ENCODE peak calls at places on chromosome 16, in eight cellular contexts. F is fibroblast of lung, T is AG10803, A is epithelial cell of esophagus, U is WTC11, I is AG09319, B is AG09309, Y is left ventricle myocardium inferior. K is an unnamed sample.

GRCh38 chr16:73091199-73091598 is 43.3 kb upstream of the ZFHX3 start:
- DNase-seq in T (no peak), U (no peak), F (no peak), A (no peak), I (no peak), Y (no peak), B (no peak), K (no peak)

GRCh38 chr16:56408379-56409098 is 16.8 kb downstream of the AMFR start:
- DNase-seq in Y (no peak), B (no peak), T (no peak), A (peak; percentile 60), I (no peak), F (no peak), U (no peak), K (no peak)

GRCh38 chr16:4465977-4466779 is 8.2 kb downstream of the NMRAL1 start:
- DNase-seq in F (no peak), Y (peak; percentile 78), I (no peak), A (no peak), T (no peak), U (no peak), B (no peak), K (peak; percentile 35)

GRCh38 chr16:83015871-83016270 is 389.1 kb downstream of the CDH13 start:
- DNase-seq in U (no peak), Y (no peak), I (no peak), F (no peak), A (no peak), T (peak; percentile 69), B (peak; percentile 47), K (peak; percentile 61)

GRCh38 chr16:645852-646678 is 3.1 kb upstream of the WDR90 start:
- DNase-seq in I (no peak), A (no peak), B (no peak), U (no peak), T (no peak), F (no peak), Y (peak; percentile 79), K (no peak)

GRCh38 chr16:30858111-30858495 is 35.8 kb downstream of the BCL7C start:
- DNase-seq in U (no peak), A (no peak), Y (no peak), B (no peak), F (no peak), T (no peak), I (no peak), K (no peak)

GRCh38 chr16:81469710-81470481 is 25.3 kb downstream of the CMIP start:
- DNase-seq in B (no peak), I (no peak), T (no peak), U (no peak), F (no peak), A (no peak), Y (peak; percentile 39), K (no peak)

GRCh38 chr16:854808-855410 is 54.4 kb upstream of the GNG13 start:
- DNase-seq in B (no peak), F (no peak), U (no peak), A (no peak), I (no peak), T (no peak), Y (no peak), K (no peak)

GRCh38 chr16:49767414-49767813 is 88.5 kb downstream of the ZNF423 start:
- DNase-seq in U (no peak), Y (no peak), T (no peak), F (no peak), B (no peak), A (no peak), I (no peak), K (no peak)

GRCh38 chr16:79632289-79632688 is 31.8 kb upstream of the MAF start:
- DNase-seq in A (peak; percentile 67), Y (no peak), B (no peak), U (no peak), T (no peak), I (no peak), F (no peak), K (no peak)

GRCh38 chr16:78235168-78235800 is 135.8 kb downstream of the WWOX start:
- DNase-seq in B (peak; percentile 10), F (peak; percentile 72), T (peak; percentile 64), I (peak; percentile 23), A (peak; percentile 80), Y (peak; percentile 63), U (peak; percentile 86), K (peak; percentile 67)

GRCh38 chr16:30533146-30533522 is 1.5 kb downstream of the ZNF747 start:
- DNase-seq in I (no peak), A (no peak), T (no peak), U (no peak), Y (no peak), F (no peak), B (no peak), K (no peak)

GRCh38 chr16:23901178-23902131 is 65.7 kb downstream of the PRKCB start:
- DNase-seq in A (no peak), U (no peak), T (no peak), I (no peak), F (no peak), B (no peak), Y (no peak), K (no peak)

GRCh38 chr16:15906439-15906838 is 18.0 kb upstream of the CEP20 start:
- DNase-seq in U (no peak), F (no peak), T (no peak), B (no peak), Y (no peak), I (no peak), A (no peak), K (no peak)

GRCh38 chr16:63789603-63790002 is 1332.3 kb downstream of the CDH11 start:
- DNase-seq in U (no peak), Y (no peak), A (peak; percentile 25), B (no peak), F (no peak), I (no peak), T (no peak), K (no peak)

GRCh38 chr16:48810803-48811453 is 200.9 kb upstream of the N4BP1 start:
- DNase-seq in F (no peak), I (no peak), Y (no peak), U (peak; percentile 34), B (no peak), A (no peak), T (no peak), K (no peak)

GRCh38 chr16:3553138-3553923 is 23.9 kb downstream of the NLRC3 start:
- DNase-seq in A (no peak), T (no peak), F (no peak), U (no peak), I (no peak), B (no peak), Y (no peak), K (no peak)

GRCh38 chr16:27235055-27235937 is 32.0 kb downstream of the KDM8 start:
- DNase-seq in U (peak; percentile 46), T (peak; percentile 91), Y (peak; percentile 89), F (peak; percentile 93), I (peak; percentile 81), A (peak; percentile 76), B (no peak), K (peak; percentile 93)

GRCh38 chr16:14565688-14566025 is 64.4 kb downstream of the PARN start:
- DNase-seq in T (no peak), A (no peak), U (no peak), F (no peak), B (no peak), Y (no peak), I (no peak), K (no peak)

GRCh38 chr16:14564881-14565687 is 65.0 kb downstream of the PARN start:
- DNase-seq in T (peak; percentile 31), F (peak; percentile 46), I (peak; percentile 23), A (peak; percentile 73), U (no peak), Y (no peak), B (peak; percentile 16), K (peak; percentile 59)

GRCh38 chr16:14564323-14564722 is 65.7 kb downstream of the PARN start:
- DNase-seq in B (no peak), F (no peak), I (no peak), T (no peak), U (no peak), A (peak; percentile 90), Y (no peak), K (no peak)

GRCh38 chr16:14560523-14560922 is 69.5 kb downstream of the PARN start:
- DNase-seq in A (no peak), T (no peak), Y (no peak), U (no peak), B (no peak), F (no peak), I (no peak), K (peak; percentile 37)

GRCh38 chr16:14562691-14563491 is 67.2 kb downstream of the PARN start:
- DNase-seq in Y (no peak), F (peak; percentile 43), B (peak; percentile 27), T (peak; percentile 57), I (no peak), U (no peak), A (peak; percentile 98), K (peak; percentile 79)
- TF ChIP-seq CTCF in Y (peak; percentile 42), F (peak; percentile 28), B (peak; percentile 34), T (peak; percentile 41), I (no peak), U (no peak), A (peak; percentile 58), K (peak; percentile 71)

GRCh38 chr16:75000481-75001081 is 1.8 kb downstream of the ZNRF1 start:
- DNase-seq in F (no peak), U (no peak), T (no peak), B (no peak), Y (no peak), A (peak; percentile 21), I (no peak), K (peak; percentile 33)
- TF ChIP-seq CTCF in F (no peak), U (no peak), T (no peak), B (no peak), Y (no peak), A (no peak), I (no peak), K (no peak)

GRCh38 chr16:84048306-84048705 is 5.7 kb upstream of the SLC38A8 start:
- DNase-seq in I (no peak), T (no peak), B (no peak), U (peak; percentile 63), A (peak; percentile 29), F (no peak), Y (no peak), K (no peak)
- TF ChIP-seq CTCF in I (no peak), T (no peak), B (peak; percentile 12), U (peak; percentile 46), A (peak; percentile 60), F (no peak), Y (no peak), K (peak; percentile 6)

GRCh38 chr16:58020628-58021521 is 4.7 kb upstream of the MMP15 start:
- DNase-seq in B (no peak), Y (peak; percentile 59), U (peak; percentile 77), F (peak; percentile 62), T (peak; percentile 33), A (peak; percentile 55), I (no peak), K (peak; percentile 52)

GRCh38 chr16:58019866-58020538 is 5.6 kb upstream of the MMP15 start:
- DNase-seq in Y (peak; percentile 4), I (no peak), B (no peak), U (no peak), F (no peak), A (no peak), T (no peak), K (no peak)

GRCh38 chr16:58021661-58022551 is 3.6 kb upstream of the MMP15 start:
- DNase-seq in T (peak; percentile 70), B (no peak), A (peak; percentile 62), F (peak; percentile 47), Y (peak; percentile 11), U (no peak), I (no peak), K (peak; percentile 64)

GRCh38 chr16:58016841-58017446 is 8.6 kb upstream of the MMP15 start:
- DNase-seq in T (peak; percentile 21), F (no peak), Y (peak; percentile 12), U (no peak), A (no peak), I (no peak), B (no peak), K (no peak)

GRCh38 chr16:58018803-58019202 is 6.8 kb upstream of the MMP15 start:
- DNase-seq in Y (peak; percentile 9), B (no peak), T (no peak), A (no peak), I (no peak), F (no peak), U (peak; percentile 68), K (no peak)
- TF ChIP-seq CTCF in Y (no peak), B (no peak), T (no peak), A (no peak), I (no peak), F (no peak), U (no peak), K (no peak)